ENCODE peak calls at places on chromosomes 7 and 10, in ten cellular contexts. Y is AG04450, Z is epithelial cell of proximal tubule, R is fibroblast of lung, D is heart right ventricle, B is upper lobe of right lung, T is colonic mucosa, L is dorsolateral prefrontal cortex, S is HFF-Myc, C is natural killer cell. I is an unnamed sample.

GRCh38 chr10:30596037-30596436 is 33.5 kb downstream of the LYZL2 start:
- DNase-seq in Y (no peak), Z (no peak), R (no peak), D (no peak), B (no peak), T (no peak), L (no peak), S (no peak), C (no peak), I (no peak)

GRCh38 chr7:346116-346898 is 56.3 kb downstream of the FOXL3 start:
- DNase-seq in Y (no peak), Z (no peak), R (no peak), D (no peak), B (no peak), T (no peak), L (no peak), S (no peak), C (no peak), I (peak)

GRCh38 chr10:130787252-130787651 is 524.3 kb downstream of the TCERG1L start:
- DNase-seq in Y (no peak), Z (no peak), R (no peak), D (no peak), B (no peak), T (no peak), L (no peak), S (no peak), C (no peak), I (no peak)

GRCh38 chr7:8117195-8117594 is 144.8 kb downstream of the ICA1 start:
- DNase-seq in Y (no peak), Z (no peak), R (no peak), D (no peak), B (no peak), T (no peak), L (no peak), S (no peak), C (no peak), I (no peak)

GRCh38 chr7:3267928-3268690 is 32.9 kb upstream of the SDK1 start:
- DNase-seq in Y (peak), Z (no peak), R (peak), D (no peak), B (no peak), T (no peak), L (no peak), S (peak), C (no peak), I (no peak)

GRCh38 chr10:76282122-76283030 is 851.0 kb downstream of the LRMDA start:
- DNase-seq in Y (peak), Z (peak), R (peak), D (no peak), B (no peak), T (no peak), L (no peak), S (no peak), C (no peak), I (no peak)

GRCh38 chr10:7085913-7086589 is 324.8 kb downstream of the SFMBT2 start:
- DNase-seq in Y (no peak), Z (no peak), R (peak), D (peak), B (no peak), T (no peak), L (no peak), S (no peak), C (no peak), I (no peak)

GRCh38 chr10:50431118-50431517 is 179.8 kb upstream of the ASAH2 start:
- DNase-seq in Y (no peak), Z (no peak), R (peak), D (no peak), B (no peak), T (no peak), L (no peak), S (no peak), C (no peak), I (no peak)

GRCh38 chr10:6204341-6205191 is 1.8 kb downstream of the PFKFB3 start:
- DNase-seq in Y (no peak), Z (no peak), R (peak), D (peak), B (peak), T (peak), L (no peak), S (no peak), C (no peak), I (peak)

GRCh38 chr10:118698421-118698820 is 56.3 kb downstream of the CACUL1 start:
- DNase-seq in Y (no peak), Z (no peak), R (peak), D (no peak), B (no peak), T (peak), L (no peak), S (peak), C (peak), I (no peak)

GRCh38 chr10:33899578-33900531 is 565.4 kb upstream of the NRP1 start:
- DNase-seq in Y (no peak), Z (no peak), R (peak), D (no peak), B (no peak), T (no peak), L (no peak), S (no peak), C (no peak), I (no peak)

GRCh38 chr10:96756111-96756903 is 36.0 kb upstream of the PIK3AP1 start:
- DNase-seq in Y (no peak), Z (no peak), R (no peak), D (no peak), B (no peak), T (no peak), L (no peak), S (no peak), C (no peak), I (no peak)

GRCh38 chr7:69837387-69838068 is 239.3 kb downstream of the AUTS2 start:
- DNase-seq in Y (no peak), Z (no peak), R (no peak), D (no peak), B (no peak), T (no peak), L (no peak), S (no peak), C (no peak), I (no peak)

GRCh38 chr10:72095195-72095594 is 6.8 kb upstream of the SPOCK2 start:
- DNase-seq in Y (no peak), Z (no peak), R (no peak), D (no peak), B (no peak), T (no peak), L (no peak), S (no peak), C (no peak), I (no peak)

GRCh38 chr10:99329238-99329890 is at the start of gene CNNM1:
- DNase-seq in Y (no peak), Z (no peak), R (peak), D (no peak), B (peak), T (peak), L (peak), S (no peak), C (no peak), I (no peak)

GRCh38 chr10:44071479-44071878 is 313.4 kb downstream of the CXCL12 start:
- DNase-seq in Y (peak), Z (no peak), R (peak), D (no peak), B (no peak), T (no peak), L (no peak), S (peak), C (no peak), I (no peak)

DNA sequence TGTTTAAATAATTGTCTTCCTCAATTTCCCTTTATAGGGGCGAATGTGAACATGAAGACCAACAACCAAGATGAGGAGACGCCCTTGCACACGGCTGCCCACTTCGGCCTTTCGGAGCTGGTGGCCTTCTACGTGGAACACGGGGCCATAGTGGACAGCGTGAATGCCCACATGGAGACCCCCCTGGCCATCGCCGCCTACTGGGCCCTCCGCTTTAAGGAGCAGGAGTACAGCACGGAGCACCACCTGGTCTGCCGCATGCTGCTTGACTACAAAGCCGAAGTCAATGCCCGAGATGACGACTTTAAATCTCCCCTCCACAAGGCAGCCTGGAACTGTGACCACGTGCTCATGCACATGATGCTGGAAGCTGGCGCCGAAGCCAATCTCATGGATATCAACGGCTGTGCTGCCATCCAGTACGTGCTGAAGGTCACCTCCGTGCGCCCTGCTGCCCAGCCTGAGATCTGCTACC is 42.1 kb downstream of the ASB4 start:
- DNase-seq in Y (no peak), Z (no peak), R (no peak), D (no peak), B (no peak), T (no peak), L (peak), S (no peak), C (no peak), I (no peak)
- TF ChIP-seq CTCF in Y (no peak), Z (no peak), R (no peak), D (peak), B (no peak), T (no peak), L (no peak), S (no peak), C (no peak), I (peak)

GRCh38 chr10:78778446-78779338 is 290.1 kb upstream of the ZMIZ1 start:
- DNase-seq in Y (no peak), Z (no peak), R (no peak), D (no peak), B (peak), T (no peak), L (no peak), S (no peak), C (no peak), I (peak)
- TF ChIP-seq CTCF in Y (no peak), Z (peak), R (no peak), D (no peak), B (no peak), T (no peak), L (no peak), S (no peak), C (no peak), I (no peak)

GRCh38 chr7:116862234-116863167 is at the start of gene CAPZA2:
- DNase-seq in Y (peak), Z (no peak), R (peak), D (peak), B (peak), T (peak), L (peak), S (peak), C (peak), I (peak)
- TF ChIP-seq CTCF in Y (peak), Z (no peak), R (peak), D (no peak), B (peak), T (no peak), L (peak), S (no peak), C (peak), I (peak)

GRCh38 chr7:142438235-142438922 is 180.5 kb upstream of the PRSS58 start:
- DNase-seq in Y (no peak), Z (no peak), R (peak), D (no peak), B (no peak), T (peak), L (no peak), S (no peak), C (no peak), I (no peak)
- TF ChIP-seq CTCF in Y (peak), Z (peak), R (peak), D (peak), B (peak), T (peak), L (peak), S (peak), C (peak), I (peak)

GRCh38 chr7:27143022-27143949 is at the start of gene HOXA5:
- DNase-seq in Y (peak), Z (peak), R (peak), D (no peak), B (peak), T (peak), L (no peak), S (no peak), C (no peak), I (peak)
- TF ChIP-seq CTCF in Y (peak), Z (peak), R (peak), D (peak), B (peak), T (peak), L (no peak), S (peak), C (no peak), I (peak)

GRCh38 chr10:80952436-80952835 is 414.7 kb downstream of the SH2D4B start:
- DNase-seq in Y (no peak), Z (no peak), R (no peak), D (no peak), B (no peak), T (no peak), L (no peak), S (no peak), C (no peak), I (no peak)
- TF ChIP-seq CTCF in Y (no peak), Z (no peak), R (no peak), D (no peak), B (no peak), T (no peak), L (no peak), S (no peak), C (no peak), I (no peak)

GRCh38 chr10:83050815-83051214 is 1088.5 kb upstream of the GHITM start:
- DNase-seq in Y (no peak), Z (no peak), R (no peak), D (no peak), B (no peak), T (no peak), L (no peak), S (no peak), C (no peak), I (no peak)
- TF ChIP-seq CTCF in Y (no peak), Z (no peak), R (no peak), D (no peak), B (no peak), T (no peak), L (no peak), S (no peak), C (no peak), I (no peak)

GRCh38 chr10:62075912-62076311 is 174.4 kb downstream of the ARID5B start:
- DNase-seq in Y (no peak), Z (no peak), R (no peak), D (no peak), B (no peak), T (no peak), L (no peak), S (no peak), C (no peak), I (no peak)

GRCh38 chr10:62075414-62075813 is 173.9 kb downstream of the ARID5B start:
- DNase-seq in Y (no peak), Z (no peak), R (no peak), D (no peak), B (no peak), T (no peak), L (no peak), S (no peak), C (no peak), I (no peak)

GRCh38 chr10:62079885-62080559 is 178.5 kb downstream of the ARID5B start:
- DNase-seq in Y (no peak), Z (no peak), R (no peak), D (no peak), B (no peak), T (no peak), L (no peak), S (no peak), C (no peak), I (no peak)

GRCh38 chr10:62077330-62078015 is 176.0 kb downstream of the ARID5B start:
- DNase-seq in Y (no peak), Z (no peak), R (no peak), D (no peak), B (no peak), T (no peak), L (no peak), S (no peak), C (no peak), I (no peak)

DNA sequence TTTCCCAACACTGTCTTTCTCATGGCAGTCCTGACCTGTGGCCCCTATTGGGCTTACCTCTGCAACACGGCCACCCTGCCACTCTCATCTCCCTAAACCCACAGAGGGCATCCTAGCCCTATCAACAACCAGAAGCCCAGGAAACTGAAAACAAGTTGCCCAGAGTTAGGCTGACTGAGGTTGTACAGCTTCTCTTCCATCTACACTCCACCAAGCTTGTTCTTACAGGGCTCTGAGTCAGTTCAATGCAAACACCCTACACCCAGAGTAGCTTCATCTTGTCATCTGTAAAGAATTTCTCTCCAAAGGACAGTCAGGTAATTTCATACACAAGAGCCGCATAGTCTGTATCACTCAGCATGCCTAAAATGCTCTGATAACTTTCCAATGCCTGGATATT is 175.4 kb downstream of the ARID5B start:
- DNase-seq in Y (no peak), Z (peak), R (peak), D (no peak), B (no peak), T (no peak), L (no peak), S (no peak), C (no peak), I (no peak)
- TF ChIP-seq CTCF in Y (no peak), Z (no peak), R (no peak), D (no peak), B (no peak), T (no peak), L (no peak), S (no peak), C (no peak), I (no peak)

DNA sequence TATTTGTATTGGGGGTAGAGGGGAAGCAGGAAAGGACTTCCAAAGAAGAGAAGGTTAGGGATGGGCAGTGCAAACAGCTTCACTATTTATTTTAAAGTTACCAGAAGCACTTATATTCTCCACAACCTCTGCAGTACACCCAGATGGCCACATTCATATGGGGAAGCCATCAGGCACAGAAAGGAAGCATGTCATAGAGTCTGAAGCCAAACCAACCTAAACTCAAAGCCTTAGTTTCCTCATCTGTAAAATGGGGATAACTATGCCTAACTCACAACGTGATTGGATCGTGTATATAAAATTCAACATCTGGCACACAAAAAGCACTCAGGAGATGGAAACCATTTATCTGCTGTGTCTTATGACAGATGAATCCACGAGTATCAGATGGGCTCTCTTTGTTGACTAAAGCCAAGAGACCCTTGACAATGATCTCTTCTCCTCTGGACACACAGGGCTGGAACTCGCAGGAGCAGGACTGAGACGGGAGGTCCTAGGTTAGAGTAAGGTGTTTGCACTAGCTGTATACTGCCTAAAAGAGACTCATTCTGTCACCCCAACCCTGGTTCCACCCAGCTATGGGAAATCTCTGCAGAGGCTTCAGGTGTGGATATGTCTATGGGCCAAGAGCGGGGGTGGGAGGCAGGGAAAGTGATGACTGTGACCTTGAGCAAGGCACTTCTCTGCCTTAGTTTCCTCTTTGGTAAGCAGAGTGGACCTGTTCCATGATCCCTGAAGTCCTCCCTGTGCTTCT is 1.8 kb downstream of the KIAA1549 start:
- DNase-seq in Y (no peak), Z (no peak), R (peak), D (no peak), B (no peak), T (no peak), L (no peak), S (no peak), C (no peak), I (no peak)
- TF ChIP-seq CTCF in Y (peak), Z (peak), R (no peak), D (no peak), B (no peak), T (no peak), L (no peak), S (no peak), C (no peak), I (no peak)

GRCh38 chr10:18583575-18584270 is 67.7 kb downstream of the NSUN6 start:
- DNase-seq in Y (no peak), Z (no peak), R (peak), D (no peak), B (no peak), T (no peak), L (no peak), S (no peak), C (no peak), I (no peak)
- TF ChIP-seq CTCF in Y (peak), Z (no peak), R (no peak), D (no peak), B (no peak), T (no peak), L (no peak), S (peak), C (peak), I (peak)

I was measured in CD14-positive monocyte.